ENCODE peak calls at places on chromosomes 1 and 21, in five cellular contexts. One of them, this sample, is unnamed.

GRCh38 chr1:147851149-147851548 is 51.4 kb upstream of the GJA8 start:
- DNase-seq in left ventricle myocardium inferior: no peak
- DNase-seq in pancreas: no peak
- DNase-seq in A673: peak; percentile 14
- DNase-seq in SJSA1: no peak
- DNase-seq in this sample: no peak

GRCh38 chr1:9615316-9616063 is 26.8 kb downstream of the TMEM201 start:
- DNase-seq in left ventricle myocardium inferior: no peak
- DNase-seq in SJSA1: peak; percentile 26
- DNase-seq in pancreas: peak; percentile 73
- DNase-seq in A673: peak; percentile 48
- DNase-seq in this sample: peak; percentile 60

GRCh38 chr1:48687271-48688045 is 89.2 kb downstream of the BEND5 start:
- DNase-seq in pancreas: no peak
- DNase-seq in left ventricle myocardium inferior: no peak
- DNase-seq in A673: no peak
- DNase-seq in SJSA1: no peak
- DNase-seq in this sample: no peak

GRCh38 chr1:184563308-184563707 is 176.5 kb downstream of the C1orf21 start:
- DNase-seq in A673: peak; percentile 56
- DNase-seq in SJSA1: peak; percentile 9
- DNase-seq in left ventricle myocardium inferior: no peak
- DNase-seq in pancreas: no peak
- DNase-seq in this sample: no peak

GRCh38 chr1:51482881-51483280 is 36.2 kb downstream of the EPS15 start:
- DNase-seq in pancreas: no peak
- DNase-seq in left ventricle myocardium inferior: no peak
- DNase-seq in A673: no peak
- DNase-seq in SJSA1: peak; percentile 26
- DNase-seq in this sample: no peak

GRCh38 chr1:205967555-205968335 is 24.5 kb upstream of the SLC26A9 start:
- DNase-seq in pancreas: no peak
- DNase-seq in SJSA1: no peak
- DNase-seq in A673: no peak
- DNase-seq in left ventricle myocardium inferior: no peak
- DNase-seq in this sample: no peak

GRCh38 chr1:32240140-32240951 is 6.7 kb upstream of the FAM167B start:
- DNase-seq in pancreas: peak; percentile 95
- DNase-seq in A673: peak; percentile 63
- DNase-seq in left ventricle myocardium inferior: peak; percentile 73
- DNase-seq in SJSA1: peak; percentile 77
- DNase-seq in this sample: peak; percentile 86

GRCh38 chr1:214558002-214558770 is 6.8 kb upstream of the PTPN14 start:
- DNase-seq in pancreas: no peak
- DNase-seq in A673: no peak
- DNase-seq in SJSA1: peak; percentile 53
- DNase-seq in left ventricle myocardium inferior: no peak
- DNase-seq in this sample: no peak

GRCh38 chr1:84253891-84254290 is 47.6 kb upstream of the SAMD13 start:
- DNase-seq in left ventricle myocardium inferior: peak; percentile 27
- DNase-seq in pancreas: no peak
- DNase-seq in A673: peak; percentile 27
- DNase-seq in SJSA1: peak; percentile 72
- DNase-seq in this sample: no peak

GRCh38 chr1:100441651-100442050 is 89.3 kb downstream of the CDC14A start:
- DNase-seq in pancreas: no peak
- DNase-seq in SJSA1: no peak
- DNase-seq in A673: no peak
- DNase-seq in left ventricle myocardium inferior: no peak
- DNase-seq in this sample: no peak

GRCh38 chr1:90986954-90987353 is 34.9 kb downstream of the ZNF644 start:
- DNase-seq in SJSA1: no peak
- DNase-seq in A673: no peak
- DNase-seq in pancreas: no peak
- DNase-seq in left ventricle myocardium inferior: no peak
- DNase-seq in this sample: no peak

GRCh38 chr1:51063121-51063520 is 38.9 kb upstream of the C1orf185 start:
- DNase-seq in A673: no peak
- DNase-seq in left ventricle myocardium inferior: no peak
- DNase-seq in pancreas: no peak
- DNase-seq in SJSA1: peak; percentile 92
- DNase-seq in this sample: no peak

GRCh38 chr1:225998560-225999226 is 450 bp downstream of the SDE2 start:
- DNase-seq in pancreas: no peak
- DNase-seq in left ventricle myocardium inferior: no peak
- DNase-seq in SJSA1: no peak
- DNase-seq in A673: no peak
- DNase-seq in this sample: no peak

GRCh38 chr21:42258150-42258884 is 39.4 kb downstream of the ABCG1 start:
- DNase-seq in pancreas: peak; percentile 87
- DNase-seq in left ventricle myocardium inferior: peak; percentile 68
- DNase-seq in SJSA1: peak; percentile 44
- DNase-seq in A673: peak; percentile 81
- DNase-seq in this sample: peak; percentile 89

GRCh38 chr1:220702733-220703704 is 12.9 kb downstream of the C1orf115 start:
- DNase-seq in SJSA1: no peak
- DNase-seq in left ventricle myocardium inferior: no peak
- DNase-seq in A673: peak; percentile 12
- DNase-seq in pancreas: no peak
- DNase-seq in this sample: no peak

GRCh38 chr1:176801553-176802020 is 338.6 kb downstream of the PAPPA2 start:
- DNase-seq in SJSA1: peak; percentile 58
- DNase-seq in A673: peak; percentile 11
- DNase-seq in pancreas: no peak
- DNase-seq in left ventricle myocardium inferior: no peak
- DNase-seq in this sample: no peak

GRCh38 chr1:84689514-84690396 is 506 bp downstream of the SSX2IP start:
- DNase-seq in SJSA1: peak; percentile 29
- DNase-seq in left ventricle myocardium inferior: peak; percentile 50
- DNase-seq in pancreas: peak; percentile 88
- DNase-seq in A673: peak; percentile 72
- DNase-seq in this sample: no peak

GRCh38 chr1:94543893-94544635 is 2.5 kb upstream of the F3 start:
- DNase-seq in A673: no peak
- DNase-seq in SJSA1: no peak
- DNase-seq in left ventricle myocardium inferior: no peak
- DNase-seq in pancreas: no peak
- DNase-seq in this sample: no peak

GRCh38 chr1:203702130-203702577 is 62.8 kb upstream of the LAX1 start:
- DNase-seq in SJSA1: peak; percentile 63
- DNase-seq in A673: peak; percentile 73
- DNase-seq in left ventricle myocardium inferior: no peak
- DNase-seq in pancreas: no peak
- DNase-seq in this sample: peak; percentile 47

GRCh38 chr1:211831558-211832323 is 1.2 kb upstream of the LPGAT1 start:
- DNase-seq in A673: no peak
- DNase-seq in pancreas: no peak
- DNase-seq in SJSA1: no peak
- DNase-seq in left ventricle myocardium inferior: no peak
- DNase-seq in this sample: no peak

GRCh38 chr1:23100074-23100748 is 68.4 kb downstream of the LUZP1 start:
- DNase-seq in SJSA1: peak; percentile 72
- DNase-seq in pancreas: no peak
- DNase-seq in A673: peak; percentile 32
- DNase-seq in left ventricle myocardium inferior: no peak
- DNase-seq in this sample: no peak

GRCh38 chr1:25193151-25193742 is 39.1 kb downstream of the SYF2 start:
- DNase-seq in SJSA1: no peak
- DNase-seq in pancreas: no peak
- DNase-seq in A673: no peak
- DNase-seq in left ventricle myocardium inferior: no peak
- DNase-seq in this sample: peak; percentile 34

GRCh38 chr1:221418346-221418745 is 323.5 kb downstream of the DUSP10 start:
- DNase-seq in pancreas: no peak
- DNase-seq in A673: no peak
- DNase-seq in SJSA1: no peak
- DNase-seq in left ventricle myocardium inferior: no peak
- DNase-seq in this sample: no peak

GRCh38 chr1:182602945-182603645 is 1.1 kb downstream of the RGS16 start:
- DNase-seq in pancreas: no peak
- DNase-seq in SJSA1: peak; percentile 67
- DNase-seq in left ventricle myocardium inferior: no peak
- DNase-seq in A673: no peak
- DNase-seq in this sample: no peak

GRCh38 chr1:13619909-13620308 is 36.3 kb downstream of the PDPN start:
- DNase-seq in A673: no peak
- DNase-seq in left ventricle myocardium inferior: no peak
- DNase-seq in SJSA1: no peak
- DNase-seq in pancreas: no peak
- DNase-seq in this sample: no peak

GRCh38 chr21:38643404-38644023 is 145.2 kb upstream of the ERG start:
- DNase-seq in SJSA1: no peak
- DNase-seq in pancreas: no peak
- DNase-seq in A673: no peak
- DNase-seq in left ventricle myocardium inferior: no peak
- DNase-seq in this sample: no peak

GRCh38 chr1:21933397-21934248 is 3.5 kb downstream of the HSPG2 start:
- DNase-seq in pancreas: no peak
- DNase-seq in left ventricle myocardium inferior: peak; percentile 77
- DNase-seq in SJSA1: no peak
- DNase-seq in A673: no peak
- DNase-seq in this sample: peak; percentile 59
- H3K4me1 ChIP-seq in pancreas: no peaks in the 10 kb centered on the region
- H3K4me1 ChIP-seq in left ventricle myocardium inferior: peaks cover 94% of the 10 kb centered on the region
- H3K4me1 ChIP-seq in SJSA1: peaks cover 81% of the 10 kb centered on the region
- H3K4me1 ChIP-seq in A673: peaks cover 16% of the 10 kb centered on the region
- H3K4me1 ChIP-seq in this sample: peaks cover 60% of the 10 kb centered on the region

GRCh38 chr1:167209044-167209443 is 11.6 kb upstream of the POU2F1 start:
- DNase-seq in A673: no peak
- DNase-seq in SJSA1: no peak
- DNase-seq in pancreas: no peak
- DNase-seq in left ventricle myocardium inferior: no peak
- DNase-seq in this sample: no peak

GRCh38 chr1:167210966-167211674 is 9.6 kb upstream of the POU2F1 start:
- DNase-seq in pancreas: no peak
- DNase-seq in left ventricle myocardium inferior: no peak
- DNase-seq in A673: no peak
- DNase-seq in SJSA1: no peak
- DNase-seq in this sample: peak; percentile 55

GRCh38 chr1:167207940-167208623 is 12.6 kb upstream of the POU2F1 start:
- DNase-seq in left ventricle myocardium inferior: no peak
- DNase-seq in A673: peak; percentile 77
- DNase-seq in SJSA1: no peak
- DNase-seq in pancreas: no peak
- DNase-seq in this sample: no peak

GRCh38 chr1:167206166-167206835 is 14.4 kb upstream of the POU2F1 start:
- DNase-seq in SJSA1: no peak
- DNase-seq in left ventricle myocardium inferior: no peak
- DNase-seq in A673: no peak
- DNase-seq in pancreas: no peak
- DNase-seq in this sample: no peak

GRCh38 chr1:167208624-167208976 is 12.1 kb upstream of the POU2F1 start:
- DNase-seq in pancreas: no peak
- DNase-seq in left ventricle myocardium inferior: no peak
- DNase-seq in SJSA1: no peak
- DNase-seq in A673: no peak
- DNase-seq in this sample: no peak
- H3K9me3 ChIP-seq in pancreas: no peaks in the 10 kb centered on the region
- H3K9me3 ChIP-seq in left ventricle myocardium inferior: peaks cover 19% of the 10 kb centered on the region
- H3K9me3 ChIP-seq in SJSA1: no peaks in the 10 kb centered on the region
- H3K9me3 ChIP-seq in A673: peaks cover 14% of the 10 kb centered on the region
- H3K9me3 ChIP-seq in this sample: peaks cover 15% of the 10 kb centered on the region

GRCh38 chr1:43835141-43836021 is 98.2 kb upstream of the ARTN start:
- DNase-seq in pancreas: no peak
- DNase-seq in A673: no peak
- DNase-seq in left ventricle myocardium inferior: no peak
- DNase-seq in SJSA1: peak; percentile 93
- DNase-seq in this sample: no peak

GRCh38 chr1:43839056-43839455 is 94.5 kb upstream of the ARTN start:
- DNase-seq in pancreas: no peak
- DNase-seq in SJSA1: peak; percentile 31
- DNase-seq in A673: no peak
- DNase-seq in left ventricle myocardium inferior: no peak
- DNase-seq in this sample: no peak

GRCh38 chr1:43834280-43835140 is 99.1 kb upstream of the ARTN start:
- DNase-seq in pancreas: no peak
- DNase-seq in SJSA1: peak; percentile 97
- DNase-seq in A673: no peak
- DNase-seq in left ventricle myocardium inferior: no peak
- DNase-seq in this sample: no peak

GRCh38 chr1:43833013-43833412 is 100.6 kb upstream of the ARTN start:
- DNase-seq in pancreas: no peak
- DNase-seq in left ventricle myocardium inferior: no peak
- DNase-seq in SJSA1: no peak
- DNase-seq in A673: no peak
- DNase-seq in this sample: no peak

DNA sequence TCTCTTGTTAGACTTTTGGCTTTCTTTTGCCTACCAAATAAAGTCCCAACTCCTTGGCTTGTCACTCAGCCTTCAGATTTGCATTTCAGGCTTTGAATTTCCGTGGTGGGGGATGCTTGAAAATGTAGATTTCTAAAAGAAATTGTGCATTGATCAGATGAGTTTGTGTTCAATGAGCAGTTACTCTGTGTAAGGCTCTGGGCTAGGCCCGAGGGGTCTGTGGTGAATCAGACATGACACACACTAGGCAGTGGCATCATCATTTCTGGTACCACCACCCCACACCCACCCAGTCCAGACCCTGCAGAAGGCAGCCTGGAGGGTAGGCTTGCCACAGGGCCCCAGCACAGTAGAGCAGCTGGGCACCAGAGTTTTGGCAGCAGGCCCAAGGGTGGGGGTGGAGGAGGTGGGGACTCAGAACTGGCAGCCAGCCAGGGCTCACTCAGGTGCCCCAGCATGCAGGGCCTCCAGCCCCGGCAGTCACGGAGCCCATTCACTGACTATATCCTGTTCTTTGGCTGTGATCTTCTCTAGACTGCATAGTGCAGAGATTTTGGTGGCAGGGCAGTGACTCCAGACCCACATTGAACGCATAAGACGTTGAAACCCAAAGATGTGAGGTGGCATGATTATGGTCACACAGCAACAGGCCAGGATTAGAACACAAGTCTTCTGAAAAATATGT is 97.2 kb upstream of the ARTN start:
- DNase-seq in A673: peak; percentile 88
- DNase-seq in SJSA1: peak; percentile 68
- DNase-seq in left ventricle myocardium inferior: peak; percentile 66
- DNase-seq in pancreas: peak; percentile 76
- DNase-seq in this sample: peak; percentile 84
- H3K4me1 ChIP-seq in A673: peaks cover 46% of the 10 kb centered on the region
- H3K4me1 ChIP-seq in SJSA1: peaks cover 60% of the 10 kb centered on the region
- H3K4me1 ChIP-seq in left ventricle myocardium inferior: peaks cover 27% of the 10 kb centered on the region
- H3K4me1 ChIP-seq in pancreas: no peaks in the 10 kb centered on the region
- H3K4me1 ChIP-seq in this sample: peaks cover 10% of the 10 kb centered on the region

GRCh38 chr1:4071675-4072074 is 171.6 kb upstream of the C1orf174 start:
- DNase-seq in A673: no peak
- DNase-seq in SJSA1: no peak
- DNase-seq in left ventricle myocardium inferior: no peak
- DNase-seq in pancreas: peak; percentile 28
- DNase-seq in this sample: no peak

GRCh38 chr1:4063516-4063915 is 163.4 kb upstream of the C1orf174 start:
- DNase-seq in left ventricle myocardium inferior: no peak
- DNase-seq in pancreas: no peak
- DNase-seq in A673: no peak
- DNase-seq in SJSA1: no peak
- DNase-seq in this sample: no peak

GRCh38 chr1:4066860-4067599 is 167.0 kb upstream of the C1orf174 start:
- DNase-seq in pancreas: no peak
- DNase-seq in left ventricle myocardium inferior: no peak
- DNase-seq in SJSA1: no peak
- DNase-seq in A673: no peak
- DNase-seq in this sample: no peak

GRCh38 chr1:4064150-4064889 is 164.2 kb upstream of the C1orf174 start:
- DNase-seq in pancreas: no peak
- DNase-seq in A673: no peak
- DNase-seq in left ventricle myocardium inferior: no peak
- DNase-seq in SJSA1: no peak
- DNase-seq in this sample: no peak

GRCh38 chr1:4068076-4068475 is 168.0 kb upstream of the C1orf174 start:
- DNase-seq in left ventricle myocardium inferior: no peak
- DNase-seq in SJSA1: no peak
- DNase-seq in A673: no peak
- DNase-seq in pancreas: no peak
- DNase-seq in this sample: no peak
- H3K9me3 ChIP-seq in left ventricle myocardium inferior: no peaks in the 10 kb centered on the region
- H3K9me3 ChIP-seq in SJSA1: no peaks in the 10 kb centered on the region
- H3K9me3 ChIP-seq in A673: no peaks in the 10 kb centered on the region
- H3K9me3 ChIP-seq in pancreas: no peaks in the 10 kb centered on the region
- H3K9me3 ChIP-seq in this sample: no peaks in the 10 kb centered on the region

This sample was measured in mucosa of descending colon.